ENCODE peak calls at places on chromosomes 5 and 9, in eight cellular contexts. C, B, E, W, O, K, G and J are unnamed samples.

GRCh38 chr5:10631597-10631996 is 67.7 kb downstream of the ANKRD33B start:
- DNase-seq in O (no peak), E (no peak), K (no peak), G (no peak), W (no peak), B (peak), C (no peak), J (no peak)

GRCh38 chr5:67100301-67100700 is 96.3 kb downstream of the CD180 start:
- DNase-seq in C (no peak), E (no peak), O (no peak), W (no peak), B (no peak), K (no peak), G (no peak), J (no peak)

GRCh38 chr9:16207161-16207560 is 654.3 kb downstream of the CCDC171 start:
- DNase-seq in E (no peak), B (no peak), K (no peak), O (peak), C (peak), G (no peak), W (peak), J (no peak)

GRCh38 chr9:76691761-76692313 is 72.4 kb upstream of the PCA3 start:
- DNase-seq in K (no peak), O (no peak), C (peak), W (no peak), E (no peak), B (no peak), G (no peak), J (no peak)

GRCh38 chr5:180135967-180136641 is 64.5 kb upstream of the RNF130 start:
- DNase-seq in K (peak), C (no peak), W (no peak), G (peak), B (no peak), O (no peak), E (no peak), J (no peak)

GRCh38 chr5:38468202-38468656 is 88.2 kb downstream of the LIFR start:
- DNase-seq in G (no peak), W (no peak), O (no peak), B (no peak), K (peak), E (peak), C (no peak), J (no peak)

GRCh38 chr5:1552469-1553255 is 28.9 kb upstream of the LPCAT1 start:
- DNase-seq in O (no peak), W (peak), B (peak), E (no peak), K (peak), G (no peak), C (peak), J (peak)

GRCh38 chr5:176152191-176152932 is 85.9 kb upstream of the SIMC1 start:
- DNase-seq in B (no peak), W (no peak), G (no peak), O (no peak), K (no peak), E (no peak), C (peak), J (no peak)

GRCh38 chr5:143238620-143239019 is 164.9 kb downstream of the NR3C1 start:
- DNase-seq in W (no peak), C (no peak), O (no peak), B (no peak), K (no peak), G (no peak), E (no peak), J (no peak)

GRCh38 chr9:128819716-128820664 is 1.7 kb downstream of the ENDOG start:
- DNase-seq in C (peak), W (peak), O (no peak), E (no peak), G (no peak), K (no peak), B (no peak), J (no peak)

GRCh38 chr9:1837453-1838084 is 177.6 kb upstream of the SMARCA2 start:
- DNase-seq in K (no peak), W (no peak), E (peak), G (no peak), C (peak), B (peak), O (peak), J (peak)

GRCh38 chr5:141574122-141574510 is 44.7 kb downstream of the DIAPH1 start:
- DNase-seq in O (no peak), W (no peak), E (no peak), G (no peak), C (no peak), B (no peak), K (no peak), J (no peak)

GRCh38 chr9:21385131-21385665 is at the start of gene IFNA2:
- DNase-seq in O (no peak), G (no peak), C (no peak), E (no peak), W (no peak), B (no peak), K (no peak), J (no peak)

GRCh38 chr5:88672644-88673493 is 210.1 kb downstream of the MEF2C start:
- DNase-seq in K (no peak), B (no peak), C (peak), E (no peak), G (no peak), O (no peak), W (no peak), J (no peak)

GRCh38 chr9:77807295-77807694 is 159.2 kb upstream of the GNA14 start:
- DNase-seq in G (no peak), E (peak), B (no peak), K (no peak), W (no peak), O (no peak), C (no peak), J (no peak)
- TF ChIP-seq CTCF in G (no peak), E (no peak), B (no peak), K (no peak), W (no peak), O (no peak), C (no peak), J (no peak)

DNA sequence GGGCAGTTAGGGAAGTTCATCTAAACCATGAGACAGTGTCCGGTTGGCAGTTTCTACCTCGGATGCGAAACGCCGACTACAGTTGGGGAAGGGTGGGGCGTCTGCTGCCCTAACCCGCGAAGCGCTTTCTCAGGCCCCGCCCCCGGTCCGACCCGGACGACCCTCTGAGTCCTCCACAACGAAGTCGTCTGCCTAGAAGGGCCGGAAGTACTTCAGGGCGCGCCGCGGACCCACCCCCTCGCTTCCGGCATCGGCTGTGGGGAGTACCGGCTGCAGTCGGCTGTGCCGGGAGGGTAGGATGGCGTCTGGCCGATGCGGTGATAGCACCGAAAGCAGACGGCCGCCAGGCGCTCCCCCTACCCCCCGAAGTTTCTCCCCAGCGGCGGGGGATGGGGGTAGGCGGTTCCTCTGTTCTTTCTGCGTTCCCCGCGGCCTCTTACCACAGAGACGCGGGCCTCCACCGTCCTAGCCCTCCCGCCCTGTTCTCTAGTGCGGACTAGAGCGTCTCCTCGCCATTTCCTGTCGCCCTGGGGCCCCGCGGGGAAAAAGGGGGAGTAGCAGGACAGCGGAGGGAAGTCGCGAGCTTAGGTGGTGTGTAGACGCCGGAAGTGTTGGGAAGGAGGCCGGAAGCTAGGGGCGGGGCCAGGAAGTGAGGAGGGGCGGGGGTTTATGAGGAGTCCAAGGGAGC is at the start of gene TRIM41:
- DNase-seq in O (peak), B (peak), E (peak), G (peak), W (peak), K (peak), C (peak), J (peak)
- TF ChIP-seq CTCF in O (peak), B (no peak), E (peak), G (peak), W (peak), K (peak), C (no peak), J (peak)

GRCh38 chr5:149170292-149170691 is 29.0 kb downstream of the ABLIM3 start:
- DNase-seq in B (no peak), G (no peak), K (no peak), C (no peak), O (no peak), W (no peak), E (no peak), J (no peak)
- TF ChIP-seq CTCF in B (no peak), G (no peak), K (no peak), C (no peak), O (no peak), W (no peak), E (no peak), J (no peak)

GRCh38 chr5:4142842-4143241 is 547.2 kb downstream of the IRX1 start:
- DNase-seq in W (no peak), C (peak), B (no peak), E (no peak), G (no peak), K (no peak), O (no peak), J (no peak)
- TF ChIP-seq CTCF in W (no peak), C (peak), B (no peak), E (no peak), G (no peak), K (peak), O (peak), J (no peak)

GRCh38 chr9:79408200-79408599 is 163.6 kb upstream of the TLE4 start:
- DNase-seq in E (peak), W (no peak), G (no peak), B (no peak), C (no peak), O (no peak), K (no peak), J (no peak)
- TF ChIP-seq CTCF in E (peak), W (no peak), G (no peak), B (no peak), C (peak), O (no peak), K (no peak), J (no peak)

DNA sequence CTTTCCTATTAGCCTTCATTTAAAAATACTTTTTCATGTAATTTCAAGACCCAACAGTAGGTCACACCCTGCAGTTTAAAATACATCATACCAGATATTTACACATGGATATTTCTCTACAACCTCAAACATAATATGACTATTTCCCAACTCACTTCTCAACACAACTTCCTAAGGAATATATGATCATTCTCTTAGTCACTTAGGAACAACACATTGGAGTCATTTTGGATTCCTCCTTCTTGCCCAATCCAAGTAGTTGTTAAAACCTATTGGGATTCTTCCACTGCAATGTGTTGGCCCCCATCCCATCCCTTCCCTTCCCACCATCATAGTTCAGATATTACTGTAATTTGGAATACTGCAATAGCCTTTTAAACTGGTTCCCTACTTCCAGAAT is 145.5 kb downstream of the DCP2 start:
- DNase-seq in B (no peak), O (no peak), C (no peak), W (no peak), G (no peak), E (peak), K (no peak), J (no peak)
- TF ChIP-seq CTCF in B (no peak), O (no peak), C (no peak), W (no peak), G (no peak), E (no peak), K (peak), J (no peak)

DNA sequence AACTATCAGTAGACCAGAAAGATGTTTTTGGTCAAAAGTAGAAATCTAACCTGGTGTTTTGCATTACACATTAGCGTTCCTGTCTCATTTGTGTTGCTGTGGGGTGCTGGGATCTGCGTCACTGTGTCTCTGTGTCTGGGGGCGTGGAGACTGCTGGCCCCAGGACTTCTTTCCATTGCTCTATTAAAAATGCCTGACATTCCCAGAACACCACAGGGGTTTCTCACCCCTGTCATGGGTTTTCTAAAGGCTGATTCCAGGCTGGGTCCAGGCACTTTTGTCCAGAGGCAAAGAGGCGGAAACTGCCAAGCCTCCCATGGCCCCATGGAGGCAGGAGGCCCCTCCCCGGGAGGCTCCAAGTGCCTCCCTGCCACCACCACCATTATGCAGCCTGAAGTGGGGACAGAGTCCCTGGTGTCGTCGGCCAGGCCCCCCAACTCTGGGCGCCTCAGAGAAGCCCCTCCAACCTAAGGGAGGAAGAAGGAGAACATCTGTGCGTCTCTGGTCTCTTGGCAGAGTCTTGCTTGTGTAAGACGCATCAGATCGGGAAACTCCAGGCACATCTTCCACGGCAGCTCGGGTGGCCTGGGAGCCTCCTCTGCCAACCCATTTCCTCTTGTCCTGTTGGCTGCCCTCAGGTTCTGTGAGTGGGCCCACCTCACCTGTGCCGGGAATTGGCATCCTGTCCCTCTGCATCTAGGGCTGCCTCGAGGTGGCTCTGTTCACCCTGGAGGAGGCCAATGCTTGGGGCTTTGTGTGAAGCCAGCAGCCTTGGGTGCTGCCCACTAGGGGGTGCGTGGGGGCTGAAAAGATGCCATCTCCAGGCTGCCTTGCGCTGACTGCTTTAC is 13.8 kb upstream of the PLEKHG4B start:
- DNase-seq in K (peak), B (peak), O (peak), E (peak), C (peak), G (peak), W (peak), J (peak)
- TF ChIP-seq CTCF in K (peak), B (peak), O (peak), E (peak), C (peak), G (peak), W (peak), J (no peak)

GRCh38 chr5:159630545-159630944 is 285.7 kb upstream of the ADRA1B start:
- DNase-seq in E (no peak), W (no peak), O (no peak), G (no peak), C (no peak), K (no peak), B (no peak), J (no peak)

GRCh38 chr5:159628703-159629102 is 287.6 kb upstream of the ADRA1B start:
- DNase-seq in G (no peak), W (no peak), O (no peak), E (no peak), B (no peak), K (no peak), C (no peak), J (no peak)

GRCh38 chr5:159629158-159629557 is 287.1 kb upstream of the ADRA1B start:
- DNase-seq in O (no peak), B (no peak), W (no peak), C (no peak), K (no peak), E (no peak), G (no peak), J (no peak)

GRCh38 chr5:159631001-159631400 is 285.3 kb upstream of the ADRA1B start:
- DNase-seq in W (no peak), E (no peak), O (no peak), C (no peak), G (no peak), B (no peak), K (no peak), J (no peak)
- TF ChIP-seq CTCF in W (no peak), E (no peak), O (no peak), C (no peak), G (no peak), B (no peak), K (no peak), J (no peak)

GRCh38 chr9:37663926-37664325 is 13.2 kb downstream of the FRMPD1 start:
- DNase-seq in W (no peak), B (no peak), K (no peak), G (no peak), E (no peak), O (no peak), C (no peak), J (no peak)

GRCh38 chr9:37669232-37669631 is 18.5 kb downstream of the FRMPD1 start:
- DNase-seq in W (no peak), O (no peak), C (no peak), K (no peak), B (no peak), G (no peak), E (no peak), J (no peak)

DNA sequence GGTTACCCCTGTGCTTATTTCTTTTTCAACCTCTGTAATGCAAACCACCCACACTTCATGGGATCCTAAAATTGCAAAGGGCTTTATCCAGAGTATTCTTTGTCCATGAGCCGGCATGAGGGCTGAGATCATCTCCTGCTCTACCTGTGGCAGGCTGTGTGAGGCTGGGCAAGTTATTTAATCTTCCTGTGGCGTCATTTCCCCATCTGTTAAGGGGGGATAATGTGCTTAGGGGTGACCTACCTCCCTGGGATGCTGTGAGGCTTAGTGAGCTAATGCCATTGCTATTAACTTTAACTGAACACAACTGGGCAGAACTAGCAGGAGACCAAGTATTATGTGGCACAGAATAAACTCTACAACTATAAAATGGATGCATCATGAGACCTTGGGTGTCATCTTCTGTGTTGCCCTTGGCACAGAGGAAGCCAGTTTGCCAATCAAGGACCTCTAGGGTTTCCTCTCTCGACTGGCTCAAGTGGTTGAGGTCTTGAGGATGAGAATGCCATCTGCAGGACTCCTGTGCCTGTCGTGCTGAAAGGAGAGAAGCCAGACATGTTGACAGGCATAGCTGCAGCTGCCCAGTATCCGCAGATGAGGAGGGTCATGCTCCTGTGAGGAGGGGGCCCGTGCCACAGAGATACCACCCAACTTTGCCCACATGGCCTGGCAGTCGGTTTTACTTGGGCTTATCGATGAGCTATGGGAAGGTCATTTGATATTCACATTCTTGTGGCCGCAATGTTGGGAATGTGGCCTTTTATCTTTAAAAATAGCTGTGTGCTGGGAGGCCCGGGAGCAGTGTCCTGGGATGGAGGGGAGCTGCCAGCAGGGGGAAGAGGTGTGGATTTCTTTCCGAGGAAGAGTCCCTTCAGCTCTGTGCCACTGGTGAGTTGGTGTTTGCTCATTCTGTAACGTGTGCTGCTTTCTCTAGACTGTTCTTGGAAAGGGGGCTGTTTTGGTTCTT is 17.2 kb downstream of the FRMPD1 start:
- DNase-seq in K (no peak), E (no peak), O (no peak), G (no peak), B (no peak), C (peak), W (no peak), J (no peak)
- TF ChIP-seq CTCF in K (no peak), E (no peak), O (no peak), G (no peak), B (no peak), C (peak), W (peak), J (no peak)

GRCh38 chr5:159788835-159789331 is 127.4 kb upstream of the ADRA1B start:
- DNase-seq in O (no peak), W (no peak), G (no peak), K (no peak), B (no peak), C (no peak), E (no peak), J (no peak)

GRCh38 chr5:159786901-159787691 is 129.2 kb upstream of the ADRA1B start:
- DNase-seq in G (no peak), K (no peak), B (no peak), C (no peak), O (no peak), E (no peak), W (peak), J (no peak)

GRCh38 chr5:159786201-159786600 is 130.1 kb upstream of the ADRA1B start:
- DNase-seq in E (no peak), B (no peak), C (no peak), O (no peak), W (no peak), K (no peak), G (no peak), J (no peak)

GRCh38 chr5:159785639-159786038 is 130.6 kb upstream of the ADRA1B start:
- DNase-seq in E (no peak), B (no peak), G (no peak), C (no peak), W (no peak), K (no peak), O (no peak), J (no peak)

DNA sequence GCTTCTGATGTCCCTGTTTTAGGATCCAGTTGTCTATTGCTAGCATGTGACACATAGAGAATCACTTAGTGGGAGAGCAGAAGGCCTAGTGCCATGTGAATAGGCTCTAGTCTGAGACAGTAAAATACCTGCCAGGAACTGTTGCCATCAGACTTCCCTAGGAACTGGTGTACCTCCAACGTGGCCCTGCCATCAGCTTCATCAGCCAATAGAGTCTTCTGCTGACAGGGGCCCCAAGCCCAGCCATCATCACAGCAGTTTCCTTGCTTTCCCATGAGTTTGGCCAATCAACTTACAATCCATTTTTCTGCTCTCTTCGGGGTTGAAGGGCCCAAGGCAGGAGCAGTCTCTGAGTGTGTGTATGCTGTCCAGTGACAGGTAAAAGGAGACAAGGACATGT is 128.4 kb upstream of the ADRA1B start:
- DNase-seq in W (no peak), C (no peak), O (no peak), E (no peak), B (no peak), G (no peak), K (no peak), J (no peak)
- TF ChIP-seq CTCF in W (no peak), C (no peak), O (no peak), E (no peak), B (no peak), G (no peak), K (no peak), J (no peak)